ENCODE peak calls at places on chromosomes 2 and 18, in four cellular contexts. One of them, this sample, is unnamed.

GRCh38 chr2:188381614-188382013 is 89.9 kb downstream of the GULP1 start:
- DNase-seq in HCEC 1CT: peak; percentile 91
- DNase-seq in NCI-H1092: no peak
- DNase-seq in H7: no peak
- DNase-seq in this sample: peak; percentile 83

GRCh38 chr2:217952409-217952808 is 50.4 kb downstream of the TNS1 start:
- DNase-seq in HCEC 1CT: no peak
- DNase-seq in NCI-H1092: no peak
- DNase-seq in H7: no peak
- DNase-seq in this sample: no peak

GRCh38 chr2:231383701-231384435 is 11.6 kb upstream of the B3GNT7 start:
- DNase-seq in HCEC 1CT: no peak
- DNase-seq in NCI-H1092: no peak
- DNase-seq in H7: no peak
- DNase-seq in this sample: no peak

GRCh38 chr2:176457486-176457885 is 188.2 kb downstream of the MTX2 start:
- DNase-seq in H7: no peak
- DNase-seq in HCEC 1CT: peak; percentile 43
- DNase-seq in NCI-H1092: no peak
- DNase-seq in this sample: no peak

GRCh38 chr2:220708366-220708765 is 863.7 kb downstream of the EPHA4 start:
- DNase-seq in H7: no peak
- DNase-seq in NCI-H1092: no peak
- DNase-seq in HCEC 1CT: no peak
- DNase-seq in this sample: peak; percentile 10

GRCh38 chr2:212495076-212495475 is 43.5 kb downstream of the ERBB4 start:
- DNase-seq in H7: no peak
- DNase-seq in NCI-H1092: no peak
- DNase-seq in HCEC 1CT: no peak
- DNase-seq in this sample: no peak

GRCh38 chr2:69483024-69483423 is 45.8 kb upstream of the NFU1 start:
- DNase-seq in NCI-H1092: no peak
- DNase-seq in HCEC 1CT: no peak
- DNase-seq in H7: no peak
- DNase-seq in this sample: no peak

GRCh38 chr18:48700222-48700845 is 161.5 kb downstream of the CTIF start:
- DNase-seq in H7: no peak
- DNase-seq in HCEC 1CT: no peak
- DNase-seq in NCI-H1092: no peak
- DNase-seq in this sample: no peak

GRCh38 chr18:8561123-8561905 is 47.9 kb upstream of the RAB12 start:
- DNase-seq in NCI-H1092: no peak
- DNase-seq in HCEC 1CT: no peak
- DNase-seq in H7: no peak
- DNase-seq in this sample: no peak

GRCh38 chr18:55251186-55251995 is 292.1 kb upstream of the CCDC68 start:
- DNase-seq in H7: no peak
- DNase-seq in HCEC 1CT: no peak
- DNase-seq in NCI-H1092: no peak
- DNase-seq in this sample: peak; percentile 37

GRCh38 chr18:40690062-40690461 is 1265.0 kb upstream of the PIK3C3 start:
- DNase-seq in NCI-H1092: no peak
- DNase-seq in H7: no peak
- DNase-seq in HCEC 1CT: no peak
- DNase-seq in this sample: peak; percentile 7

GRCh38 chr18:6059551-6059950 is 164.2 kb upstream of the TMEM200C start:
- DNase-seq in HCEC 1CT: no peak
- DNase-seq in NCI-H1092: no peak
- DNase-seq in H7: no peak
- DNase-seq in this sample: no peak

GRCh38 chr2:75587954-75588587 is 27.3 kb upstream of the EVA1A start:
- DNase-seq in HCEC 1CT: peak; percentile 96
- DNase-seq in NCI-H1092: no peak
- DNase-seq in H7: no peak
- DNase-seq in this sample: peak; percentile 56

GRCh38 chr2:6957031-6957714 is 40.0 kb downstream of the RNF144A start:
- DNase-seq in NCI-H1092: no peak
- DNase-seq in H7: no peak
- DNase-seq in HCEC 1CT: no peak
- DNase-seq in this sample: no peak

GRCh38 chr2:228556707-228557106 is 375.2 kb upstream of the SPHKAP start:
- DNase-seq in NCI-H1092: no peak
- DNase-seq in H7: no peak
- DNase-seq in HCEC 1CT: peak; percentile 58
- DNase-seq in this sample: peak; percentile 17

GRCh38 chr18:51196811-51197660 is 445 bp downstream of the MEX3C start:
- DNase-seq in H7: peak; percentile 53
- DNase-seq in NCI-H1092: no peak
- DNase-seq in HCEC 1CT: peak; percentile 48
- DNase-seq in this sample: peak; percentile 53

GRCh38 chr2:189363559-189363958 is 77.7 kb upstream of the WDR75 start:
- DNase-seq in NCI-H1092: no peak
- DNase-seq in HCEC 1CT: peak; percentile 83
- DNase-seq in H7: no peak
- DNase-seq in this sample: peak; percentile 65